ENCODE peak calls at places on chromosomes 12 and 14, in seven cellular contexts. X, M, P, Y, S, Q and A are unnamed samples.

GRCh38 chr12:15278816-15279658 is 43.3 kb upstream of the PTPRO start:
- DNase-seq in X (no peak), M (peak; percentile 83), P (peak; percentile 90), Y (peak; percentile 92), S (peak; percentile 89), Q (peak; percentile 89), A (no peak)

GRCh38 chr14:61281186-61281676 is at the start of gene TMEM30B:
- DNase-seq in X (no peak), M (no peak), P (no peak), Y (peak; percentile 91), S (no peak), Q (peak; percentile 26), A (no peak)

GRCh38 chr14:49971156-49972141 is 78.6 kb downstream of the ARF6 start:
- DNase-seq in X (no peak), M (no peak), P (no peak), Y (peak; percentile 75), S (no peak), Q (no peak), A (no peak)

GRCh38 chr14:75982724-75983358 is 1.0 kb upstream of the TGFB3 start:
- DNase-seq in X (no peak), M (peak; percentile 49), P (no peak), Y (peak; percentile 91), S (peak; percentile 11), Q (peak; percentile 83), A (no peak)

GRCh38 chr12:105982022-105982421 is 156.7 kb downstream of the NUAK1 start:
- DNase-seq in X (no peak), M (no peak), P (no peak), Y (no peak), S (no peak), Q (peak; percentile 79), A (no peak)

GRCh38 chr14:50998612-50999011 is 54.3 kb upstream of the PYGL start:
- DNase-seq in X (no peak), M (no peak), P (no peak), Y (no peak), S (no peak), Q (no peak), A (no peak)

GRCh38 chr14:58082011-58082410 is 70.0 kb downstream of the ARMH4 start:
- DNase-seq in X (no peak), M (no peak), P (peak; percentile 40), Y (no peak), S (peak; percentile 48), Q (no peak), A (no peak)

GRCh38 chr12:102958073-102958829 is 777 bp downstream of the ASCL1 start:
- DNase-seq in X (no peak), M (no peak), P (peak; percentile 18), Y (no peak), S (no peak), Q (no peak), A (no peak)

GRCh38 chr12:18158774-18159557 is 69.0 kb upstream of the RERGL start:
- DNase-seq in X (no peak), M (no peak), P (no peak), Y (no peak), S (no peak), Q (no peak), A (no peak)

GRCh38 chr12:54967461-54967860 is 17.1 kb downstream of the TESPA1 start:
- DNase-seq in X (no peak), M (no peak), P (no peak), Y (no peak), S (no peak), Q (no peak), A (no peak)

GRCh38 chr14:69363964-69364363 is 34.1 kb downstream of the ERH start:
- DNase-seq in X (no peak), M (no peak), P (no peak), Y (no peak), S (no peak), Q (no peak), A (no peak)

GRCh38 chr14:69360438-69361108 is 37.5 kb downstream of the ERH start:
- DNase-seq in X (no peak), M (no peak), P (no peak), Y (no peak), S (no peak), Q (no peak), A (no peak)

GRCh38 chr14:69366761-69367160 is 31.3 kb downstream of the ERH start:
- DNase-seq in X (no peak), M (no peak), P (no peak), Y (no peak), S (no peak), Q (no peak), A (no peak)

GRCh38 chr14:69366069-69366468 is 32.0 kb downstream of the ERH start:
- DNase-seq in X (no peak), M (no peak), P (no peak), Y (no peak), S (no peak), Q (no peak), A (no peak)

GRCh38 chr14:69363055-69363454 is 35.0 kb downstream of the ERH start:
- DNase-seq in X (no peak), M (peak; percentile 41), P (no peak), Y (no peak), S (peak; percentile 14), Q (peak; percentile 55), A (no peak)
- TF ChIP-seq CTCF in X (no peak), M (peak; percentile 61), P (peak; percentile 14), Y (no peak), S (peak; percentile 66), Q (peak; percentile 48), A (peak; percentile 76)

GRCh38 chr14:34770901-34771300 is 56.5 kb upstream of the CFL2 start:
- DNase-seq in X (no peak), M (no peak), P (peak; percentile 11), Y (no peak), S (no peak), Q (no peak), A (no peak)

GRCh38 chr14:34766611-34767010 is 52.2 kb upstream of the CFL2 start:
- DNase-seq in X (no peak), M (no peak), P (peak; percentile 21), Y (no peak), S (peak; percentile 19), Q (no peak), A (no peak)

DNA sequence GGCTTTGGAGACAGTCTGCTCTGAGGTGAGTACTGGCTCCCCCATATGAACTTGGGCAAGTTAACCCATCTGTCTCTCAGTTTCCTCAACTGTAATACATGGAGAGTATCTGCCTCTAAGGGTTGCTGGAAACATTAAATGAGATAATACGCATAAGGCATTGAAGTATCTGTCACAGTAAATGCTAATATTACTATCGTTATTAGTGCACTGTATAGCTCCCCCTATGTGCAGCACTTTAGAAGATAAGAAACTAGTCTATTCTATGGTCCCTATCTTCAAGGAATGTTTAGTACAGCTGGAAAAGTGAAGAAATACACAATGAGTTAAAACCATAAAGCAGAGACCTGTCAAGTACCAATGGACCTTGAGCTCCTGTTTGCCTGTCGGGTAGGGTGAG is 51.7 kb upstream of the CFL2 start:
- DNase-seq in X (no peak), M (no peak), P (no peak), Y (no peak), S (no peak), Q (no peak), A (no peak)
- TF ChIP-seq CTCF in X (no peak), M (no peak), P (no peak), Y (no peak), S (peak; percentile 57), Q (no peak), A (peak; percentile 49)

DNA sequence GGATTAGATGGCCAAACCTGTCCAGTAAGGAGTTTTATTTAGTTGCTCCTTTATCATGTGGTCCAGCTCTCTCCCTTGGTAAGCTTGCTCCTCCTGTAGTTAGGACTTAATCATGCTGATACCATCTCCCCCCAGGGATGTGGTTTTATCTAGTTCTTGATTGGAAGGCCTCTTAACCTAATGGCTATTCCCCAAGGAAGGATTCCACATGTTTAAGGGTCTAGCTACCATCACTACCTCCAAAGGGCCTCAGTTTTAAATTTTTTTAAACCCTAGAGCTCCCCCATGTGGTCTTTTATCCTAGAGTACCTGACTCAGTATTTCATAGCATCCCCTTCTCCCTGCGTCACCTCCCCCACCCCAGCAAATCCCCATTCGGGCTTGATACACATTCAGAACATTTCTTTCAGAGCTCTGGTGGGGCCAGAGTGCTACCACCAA is 22.5 kb downstream of the MAP3K12 start:
- DNase-seq in X (no peak), M (no peak), P (no peak), Y (no peak), S (no peak), Q (no peak), A (no peak)
- TF ChIP-seq CTCF in X (peak; percentile 25), M (no peak), P (no peak), Y (no peak), S (peak; percentile 72), Q (no peak), A (peak; percentile 73)

GRCh38 chr12:80602455-80602854 is 105.0 kb upstream of the MYF6 start:
- DNase-seq in X (no peak), M (no peak), P (no peak), Y (no peak), S (no peak), Q (no peak), A (no peak)

DNA sequence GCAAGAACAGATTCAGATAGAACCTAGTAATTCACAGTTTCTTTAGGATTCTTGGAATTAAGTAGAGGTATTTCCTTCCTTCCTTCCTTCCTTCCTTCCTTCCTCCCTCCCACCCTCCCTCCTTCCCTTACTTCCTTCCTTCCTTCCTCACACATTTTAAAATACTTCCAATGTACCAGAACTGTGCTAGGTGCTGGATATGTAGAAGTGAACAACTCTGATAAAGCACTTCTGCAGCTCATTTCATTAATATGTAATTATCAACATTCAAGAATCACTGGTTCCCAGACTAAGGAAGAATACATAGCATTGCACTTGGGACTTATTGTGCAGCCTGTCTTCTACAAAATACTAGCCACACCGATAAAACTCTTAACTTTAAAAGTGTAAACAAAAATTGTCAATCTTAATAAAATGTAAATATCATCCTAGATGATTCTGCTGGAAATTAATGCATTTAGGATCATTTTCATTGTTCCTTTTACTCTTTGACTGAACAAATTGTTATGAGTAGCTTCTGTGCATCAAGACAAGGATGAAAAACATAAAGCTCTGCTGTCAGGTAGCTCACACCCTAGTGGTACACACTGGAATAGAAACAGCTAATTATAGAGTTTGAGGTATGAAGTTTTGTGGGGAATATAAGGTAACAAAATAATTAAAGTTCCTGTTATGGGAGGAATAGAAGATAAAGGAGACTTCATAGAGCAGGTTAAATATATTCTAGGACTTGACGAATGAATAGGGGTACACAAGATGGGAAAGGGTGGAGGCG is 99.9 kb upstream of the MYF6 start:
- DNase-seq in X (no peak), M (no peak), P (no peak), Y (no peak), S (no peak), Q (no peak), A (no peak)
- TF ChIP-seq CTCF in X (no peak), M (no peak), P (no peak), Y (no peak), S (peak; percentile 59), Q (no peak), A (peak; percentile 45)

DNA sequence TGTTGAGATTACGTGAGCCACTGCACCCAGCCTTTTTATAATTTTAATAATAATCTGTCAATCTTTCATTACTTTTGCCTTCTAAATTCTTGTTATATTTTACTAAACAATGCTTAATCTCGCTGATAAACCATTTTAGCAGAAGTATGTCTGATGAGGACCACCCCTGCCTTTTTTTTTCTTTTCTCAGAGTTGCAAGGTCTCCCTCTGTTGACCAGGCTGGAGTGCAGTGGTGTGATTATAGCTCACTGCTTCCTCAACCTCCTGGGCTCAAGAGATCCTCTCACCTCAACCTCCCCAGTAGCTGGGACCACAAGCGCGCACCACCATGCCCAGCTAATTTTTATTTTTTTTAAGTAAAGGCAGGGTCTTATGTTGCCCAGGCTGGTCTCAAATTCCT is 118.6 kb upstream of the DNM1L start:
- DNase-seq in X (no peak), M (no peak), P (no peak), Y (no peak), S (no peak), Q (no peak), A (no peak)
- TF ChIP-seq CTCF in X (no peak), M (no peak), P (no peak), Y (no peak), S (no peak), Q (no peak), A (no peak)

GRCh38 chr14:59293934-59294661 is 105.6 kb downstream of the DAAM1 start:
- DNase-seq in X (no peak), M (peak; percentile 34), P (peak; percentile 68), Y (no peak), S (no peak), Q (peak; percentile 65), A (no peak)
- TF ChIP-seq CTCF in X (no peak), M (no peak), P (no peak), Y (no peak), S (no peak), Q (no peak), A (no peak)